ENCODE peak calls at places on chromosome 13, in six cellular contexts. U is fibroblast of mammary gland, Y is mesenteric fat pad, R is Calu3, S is retina, A is right cardiac atrium. N is an unnamed sample.
A peak's percentile ranks its signal among the peaks of the same experiment; 100 is the strongest.

GRCh38 chr13:21913010-21913409 is 242.1 kb downstream of the FGF9 start:
- DNase-seq in U (no peak), Y (no peak), R (no peak), S (no peak), A (no peak), N (no peak)

GRCh38 chr13:51767100-51767499 is 36.9 kb downstream of the DHRS12 start:
- DNase-seq in U (no peak), Y (no peak), R (no peak), S (no peak), A (no peak), N (no peak)

GRCh38 chr13:54241719-54242118 is 1213.1 kb downstream of the OLFM4 start:
- DNase-seq in U (no peak), Y (no peak), R (no peak), S (peak; percentile 12), A (no peak), N (peak; percentile 3)

GRCh38 chr13:44818428-44818827 is 170.8 kb downstream of the NUFIP1 start:
- DNase-seq in U (peak; percentile 33), Y (no peak), R (no peak), S (no peak), A (no peak), N (no peak)

GRCh38 chr13:47420568-47420967 is 523.7 kb upstream of the HTR2A start:
- DNase-seq in U (peak; percentile 61), Y (no peak), R (peak; percentile 25), S (no peak), A (no peak), N (no peak)

GRCh38 chr13:85236431-85236830 is 562.8 kb downstream of the SLITRK6 start:
- DNase-seq in U (peak; percentile 49), Y (no peak), R (peak; percentile 0), S (no peak), A (no peak), N (peak; percentile 13)

GRCh38 chr13:111284579-111284978 is 35.9 kb upstream of the TEX29 start:
- DNase-seq in U (no peak), Y (no peak), R (no peak), S (no peak), A (no peak), N (no peak)

GRCh38 chr13:101058841-101059240 is 357.5 kb downstream of the NALCN start:
- DNase-seq in U (no peak), Y (no peak), R (no peak), S (peak; percentile 16), A (no peak), N (no peak)

GRCh38 chr13:40993119-40993518 is 26.0 kb downstream of the ELF1 start:
- DNase-seq in U (no peak), Y (no peak), R (no peak), S (no peak), A (no peak), N (peak; percentile 28)

GRCh38 chr13:31629085-31629785 is 110.1 kb upstream of the RXFP2 start:
- DNase-seq in U (peak; percentile 81), Y (no peak), R (no peak), S (no peak), A (peak; percentile 37), N (no peak)

GRCh38 chr13:102983496-102983895 is 82.7 kb downstream of the SLC10A2 start:
- DNase-seq in U (peak; percentile 81), Y (no peak), R (no peak), S (no peak), A (no peak), N (no peak)

GRCh38 chr13:47865883-47866282 is 135.2 kb downstream of the SUCLA2 start:
- DNase-seq in U (no peak), Y (no peak), R (no peak), S (no peak), A (no peak), N (no peak)

GRCh38 chr13:70171151-70171550 is 62.9 kb upstream of the KLHL1 start:
- DNase-seq in U (no peak), Y (no peak), R (no peak), S (no peak), A (no peak), N (no peak)

GRCh38 chr13:23621316-23621645 is 51.1 kb downstream of the TNFRSF19 start:
- DNase-seq in U (peak; percentile 95), Y (no peak), R (peak; percentile 35), S (no peak), A (no peak), N (no peak)

GRCh38 chr13:106038752-106039151 is 496.7 kb downstream of the EFNB2 start:
- DNase-seq in U (peak; percentile 95), Y (no peak), R (no peak), S (no peak), A (no peak), N (peak; percentile 65)

GRCh38 chr13:26465514-26465913 is 92.0 kb upstream of the WASF3 start:
- DNase-seq in U (no peak), Y (no peak), R (no peak), S (no peak), A (peak; percentile 28), N (no peak)

GRCh38 chr13:93477238-93477637 is 250.6 kb downstream of the GPC6 start:
- DNase-seq in U (no peak), Y (no peak), R (no peak), S (no peak), A (no peak), N (no peak)

GRCh38 chr13:52348081-52348480 is 57.9 kb downstream of the THSD1 start:
- DNase-seq in U (peak; percentile 94), Y (no peak), R (no peak), S (no peak), A (no peak), N (peak; percentile 80)

GRCh38 chr13:109275848-109276247 is 510.5 kb downstream of the IRS2 start:
- DNase-seq in U (peak; percentile 31), Y (no peak), R (peak; percentile 13), S (no peak), A (no peak), N (no peak)

GRCh38 chr13:95676100-95676774 is 702 bp upstream of the DNAJC3 start:
- DNase-seq in U (peak; percentile 31), Y (no peak), R (peak; percentile 6), S (no peak), A (no peak), N (no peak)

GRCh38 chr13:98265669-98266551 is 88.8 kb upstream of the RNF113B start:
- DNase-seq in U (peak; percentile 30), Y (no peak), R (peak; percentile 49), S (no peak), A (no peak), N (peak; percentile 52)

GRCh38 chr13:98411013-98411412 is 165.9 kb downstream of the STK24 start:
- DNase-seq in U (no peak), Y (no peak), R (no peak), S (no peak), A (no peak), N (no peak)

GRCh38 chr13:49935171-49936084 is 712 bp downstream of the SPRYD7 start:
- DNase-seq in U (peak; percentile 67), Y (no peak), R (peak; percentile 8), S (no peak), A (peak; percentile 55), N (no peak)

GRCh38 chr13:30191491-30192100 is 115.8 kb downstream of the KATNAL1 start:
- DNase-seq in U (peak; percentile 38), Y (no peak), R (no peak), S (no peak), A (no peak), N (no peak)

GRCh38 chr13:40121711-40122110 is 466.2 kb downstream of the COG6 start:
- DNase-seq in U (no peak), Y (no peak), R (no peak), S (no peak), A (no peak), N (no peak)

GRCh38 chr13:48843630-48844380 is 131.9 kb upstream of the FNDC3A start:
- DNase-seq in U (peak; percentile 48), Y (no peak), R (no peak), S (no peak), A (no peak), N (no peak)